ENCODE peak calls at places on chromosomes 3 and 15, in four cellular contexts. F is neuronal stem cell, B is MM.1S, D is sigmoid colon. I is an unnamed sample.
A peak's percentile ranks its signal among the peaks of the same experiment; 100 is the strongest.

GRCh38 chr15:67024998-67025368 is 40.4 kb upstream of the SMAD3 start:
- DNase-seq in F (no peak), B (no peak), D (peak; percentile 54), I (no peak)

GRCh38 chr3:37514055-37514665 is 339.8 kb upstream of the LRRFIP2 start:
- DNase-seq in F (no peak), B (no peak), D (no peak), I (no peak)

GRCh38 chr3:77326586-77326985 is 286.7 kb downstream of the ROBO2 start:
- DNase-seq in F (no peak), B (no peak), D (no peak), I (no peak)

GRCh38 chr3:126113733-126114132 is 29.8 kb upstream of the SLC41A3 start:
- DNase-seq in F (no peak), B (no peak), D (peak; percentile 58), I (no peak)

GRCh38 chr3:191330309-191330712 is at the start of gene UTS2B:
- DNase-seq in F (no peak), B (peak; percentile 31), D (no peak), I (no peak)

GRCh38 chr15:56537881-56538280 is 72.9 kb upstream of the MNS1 start:
- DNase-seq in F (no peak), B (peak; percentile 93), D (no peak), I (no peak)

GRCh38 chr3:66144792-66145733 is 75.7 kb upstream of the SLC25A26 start:
- DNase-seq in F (no peak), B (no peak), D (no peak), I (no peak)

GRCh38 chr3:114299421-114299820 is 5.6 kb downstream of the TIGIT start:
- DNase-seq in F (no peak), B (no peak), D (no peak), I (peak; percentile 76)

GRCh38 chr3:149367021-149367840 is 10.2 kb downstream of the TM4SF1 start:
- DNase-seq in F (no peak), B (no peak), D (no peak), I (no peak)

GRCh38 chr3:72092778-72093177 is 307.8 kb upstream of the PROK2 start:
- DNase-seq in F (no peak), B (no peak), D (no peak), I (no peak)

GRCh38 chr3:32451049-32451659 is 51.5 kb downstream of the CMTM6 start:
- DNase-seq in F (peak; percentile 40), B (no peak), D (no peak), I (no peak)

GRCh38 chr15:93082861-93083260 is 6.2 kb downstream of the RGMA start:
- DNase-seq in F (no peak), B (no peak), D (peak; percentile 42), I (no peak)
- H3K27ac ChIP-seq in F (no peak overlapping the region), B (no peak overlapping the region), D (no peak overlapping the region), I (no peak overlapping the region)

DNA sequence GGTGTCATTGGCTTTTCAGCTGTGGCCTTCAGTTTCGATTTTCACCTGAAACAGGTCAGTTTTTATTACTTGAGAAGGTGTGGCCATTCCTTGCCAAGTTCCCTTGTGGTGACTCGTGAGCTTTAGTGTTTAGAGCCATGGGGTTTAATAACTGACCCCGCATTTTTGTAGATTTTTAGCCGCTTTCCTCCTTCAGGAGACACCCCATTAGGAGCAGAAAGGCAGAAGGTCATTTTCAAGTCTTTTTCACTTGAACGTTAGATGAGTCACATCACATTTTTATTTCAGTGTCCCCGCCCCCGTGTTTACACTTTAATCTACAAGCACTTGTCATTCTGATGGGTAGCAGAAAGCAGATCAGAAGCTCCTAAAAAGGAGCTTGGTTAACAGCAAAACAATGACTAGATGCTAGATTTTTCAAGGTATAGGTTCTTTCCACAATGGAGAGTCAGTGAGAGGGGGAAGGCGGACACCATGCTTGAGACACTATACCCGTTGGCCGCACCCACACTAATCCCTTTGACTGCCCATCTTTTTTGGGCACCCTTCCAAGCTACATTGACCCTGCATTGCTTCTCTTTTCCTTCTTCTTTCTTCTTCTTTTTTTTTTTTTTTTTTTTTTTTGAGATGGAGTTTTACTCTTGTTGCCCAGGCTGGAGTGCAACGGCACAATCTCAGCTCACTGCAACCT is 132.7 kb downstream of the GHSR start:
- DNase-seq in F (no peak), B (peak; percentile 72), D (peak; percentile 75), I (peak; percentile 56)
- H3K4me3 ChIP-seq in F (no peak overlapping the region), B (no peak overlapping the region), D (no peak overlapping the region), I (no peak overlapping the region)

GRCh38 chr15:77047013-77047412 is 23.9 kb downstream of the TSPAN3 start:
- DNase-seq in F (no peak), B (no peak), D (no peak), I (no peak)

GRCh38 chr15:77044228-77045042 is 26.5 kb downstream of the TSPAN3 start:
- DNase-seq in F (no peak), B (no peak), D (no peak), I (no peak)

GRCh38 chr15:77052556-77052955 is 18.4 kb downstream of the TSPAN3 start:
- DNase-seq in F (no peak), B (no peak), D (no peak), I (no peak)

GRCh38 chr15:77045985-77046384 is 24.9 kb downstream of the TSPAN3 start:
- DNase-seq in F (no peak), B (no peak), D (no peak), I (no peak)

GRCh38 chr15:77048135-77048866 is 22.6 kb downstream of the TSPAN3 start:
- DNase-seq in F (no peak), B (no peak), D (no peak), I (no peak)
- H3K36me3 ChIP-seq in F (peaks cover 29% of the 10 kb centered on the region), B (no peaks in the 10 kb centered on the region), D (peaks cover 12% of the 10 kb centered on the region), I (peaks cover 9% of the 10 kb centered on the region)

GRCh38 chr3:61687663-61688306 is 126.4 kb downstream of the PTPRG start:
- DNase-seq in F (no peak), B (no peak), D (no peak), I (no peak)

GRCh38 chr3:61685755-61686154 is 124.4 kb downstream of the PTPRG start:
- DNase-seq in F (no peak), B (no peak), D (no peak), I (no peak)

GRCh38 chr3:61684386-61684785 is 123.0 kb downstream of the PTPRG start:
- DNase-seq in F (no peak), B (no peak), D (no peak), I (no peak)

GRCh38 chr3:61687206-61687605 is 125.8 kb downstream of the PTPRG start:
- DNase-seq in F (no peak), B (no peak), D (no peak), I (no peak)

DNA sequence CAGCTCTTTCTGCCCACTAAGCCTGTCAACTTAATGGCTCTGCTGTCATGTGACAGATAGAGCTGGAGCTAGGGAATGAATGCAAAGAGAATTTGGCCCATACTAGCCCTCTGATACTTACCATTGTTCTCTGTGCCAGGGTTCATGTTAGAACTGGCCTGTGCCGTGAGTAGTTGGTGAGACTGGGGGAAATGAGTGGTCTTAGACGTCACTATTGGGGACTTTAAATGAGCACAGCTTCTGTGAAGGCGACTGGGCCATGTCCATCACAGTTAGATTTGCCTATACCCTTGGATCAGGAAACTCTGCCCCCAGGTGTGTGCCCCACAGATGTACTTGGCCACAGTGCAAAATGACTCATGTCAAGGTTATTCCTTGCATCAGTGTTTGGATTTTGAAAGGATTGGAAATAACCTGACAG is 124.9 kb downstream of the PTPRG start:
- DNase-seq in F (no peak), B (no peak), D (no peak), I (no peak)
- H3K27ac ChIP-seq in F (no peak overlapping the region), B (no peak overlapping the region), D (no peak overlapping the region), I (no peak overlapping the region)

GRCh38 chr15:96162322-96162721 is 168.2 kb upstream of the NR2F2 start:
- DNase-seq in F (no peak), B (no peak), D (no peak), I (no peak)
- H3K4me3 ChIP-seq in F (no peak overlapping the region), B (no peak overlapping the region), D (no peak overlapping the region), I (no peak overlapping the region)

DNA sequence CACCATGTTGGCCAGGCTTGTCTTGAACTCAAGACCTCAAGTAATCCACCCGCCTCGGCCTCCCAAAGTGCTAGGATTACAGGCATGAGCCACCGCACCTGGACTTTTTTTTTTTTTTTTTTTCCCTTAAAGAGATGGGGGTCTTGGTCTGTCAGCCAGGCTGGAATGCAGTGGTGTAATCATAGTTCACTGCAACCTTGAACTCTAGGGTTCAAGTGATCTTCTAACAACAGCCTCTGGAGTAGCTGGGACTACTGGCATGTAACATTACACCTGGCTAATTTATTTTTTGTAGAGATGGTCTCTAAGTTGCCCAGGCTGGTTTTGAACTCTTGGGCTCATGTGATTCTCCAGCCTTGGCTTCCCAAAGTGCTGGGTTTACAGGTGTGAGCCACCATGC is 81.6 kb downstream of the ANKRD28 start:
- DNase-seq in F (no peak), B (no peak), D (no peak), I (no peak)
- H3K36me3 ChIP-seq in F (peaks cover 3% of the 10 kb centered on the region), B (peaks cover 11% of the 10 kb centered on the region), D (no peaks in the 10 kb centered on the region), I (peaks cover 25% of the 10 kb centered on the region)